ENCODE peak calls at places on chromosomes 2 and 18, in eight cellular contexts. W is AG04450; H is amniotic epithelial cell; V is upper lobe of right lung; T is fibroblast of the conjunctiva; A is CD8-positive, alpha-beta memory T cell; Z is ovary; J is left colon. I is an unnamed sample.

GRCh38 chr2:46335966-46336436 is 38.8 kb downstream of the EPAS1 start:
- DNase-seq in J (peak), Z (no peak), W (no peak), A (no peak), H (no peak), V (peak), T (no peak), I (no peak)

GRCh38 chr2:7706791-7707190 is 789.6 kb downstream of the RNF144A start:
- DNase-seq in V (no peak), T (no peak), W (no peak), Z (no peak), J (no peak), H (no peak), A (no peak), I (no peak)

GRCh38 chr2:19361325-19361990 is 3.0 kb upstream of the OSR1 start:
- DNase-seq in V (no peak), W (no peak), T (no peak), J (no peak), A (no peak), Z (no peak), H (peak), I (no peak)

GRCh38 chr2:106075038-106075437 is 119.1 kb downstream of the UXS1 start:
- DNase-seq in T (no peak), J (no peak), H (no peak), W (no peak), V (no peak), Z (no peak), A (no peak), I (no peak)

GRCh38 chr2:240139666-240140393 is 628 bp downstream of the OTOS start:
- DNase-seq in V (peak), J (peak), W (no peak), T (no peak), A (no peak), H (no peak), Z (no peak), I (no peak)

GRCh38 chr18:32298289-32298688 is 108.5 kb downstream of the MEP1B start:
- DNase-seq in A (no peak), J (no peak), T (no peak), H (no peak), W (no peak), Z (no peak), V (no peak), I (no peak)

GRCh38 chr2:72936669-72937355 is 19.5 kb downstream of the EMX1 start:
- DNase-seq in A (no peak), Z (no peak), W (no peak), H (no peak), V (no peak), J (no peak), T (no peak), I (no peak)

GRCh38 chr2:231308631-231309414 is 86.7 kb upstream of the B3GNT7 start:
- DNase-seq in T (no peak), Z (no peak), H (peak), V (no peak), J (no peak), A (no peak), W (no peak), I (no peak)

GRCh38 chr2:47336259-47337238 is 66.4 kb upstream of the MSH2 start:
- DNase-seq in Z (no peak), W (no peak), T (no peak), A (no peak), H (peak), J (no peak), V (no peak), I (no peak)

GRCh38 chr2:217419075-217419671 is 559.3 kb upstream of the TNP1 start:
- DNase-seq in J (no peak), H (no peak), T (no peak), W (no peak), A (no peak), Z (no peak), V (no peak), I (no peak)

GRCh38 chr2:151459368-151459767 is 49.7 kb downstream of the RIF1 start:
- DNase-seq in J (no peak), T (no peak), A (no peak), H (peak), W (no peak), Z (no peak), V (no peak), I (no peak)